ENCODE peak calls at places on chromosomes 3 and 15, in ten cellular contexts. One of them, this sample, is unnamed.

GRCh38 chr15:32747886-32748285 is 30.1 kb downstream of the GREM1 start:
- DNase-seq in CD8-positive, alpha-beta T cell: no peak
- DNase-seq in choroid plexus epithelial cell: no peak
- DNase-seq in uterus: no peak
- DNase-seq in upper lobe of right lung: no peak
- DNase-seq in sigmoid colon: no peak
- DNase-seq in lower lobe of right lung: no peak
- DNase-seq in Peyer's patch: no peak
- DNase-seq in ovary: no peak
- DNase-seq in upper lobe of left lung: no peak
- DNase-seq in this sample: peak; percentile 10

GRCh38 chr3:107824822-107825371 is 265.9 kb downstream of the CD47 start:
- DNase-seq in CD8-positive, alpha-beta T cell: no peak
- DNase-seq in choroid plexus epithelial cell: no peak
- DNase-seq in uterus: no peak
- DNase-seq in upper lobe of right lung: no peak
- DNase-seq in sigmoid colon: no peak
- DNase-seq in lower lobe of right lung: no peak
- DNase-seq in Peyer's patch: no peak
- DNase-seq in ovary: no peak
- DNase-seq in upper lobe of left lung: no peak
- DNase-seq in this sample: no peak

GRCh38 chr15:67792250-67792942 is 32.9 kb upstream of the SKOR1 start:
- DNase-seq in CD8-positive, alpha-beta T cell: no peak
- DNase-seq in choroid plexus epithelial cell: no peak
- DNase-seq in uterus: no peak
- DNase-seq in upper lobe of right lung: no peak
- DNase-seq in sigmoid colon: no peak
- DNase-seq in lower lobe of right lung: no peak
- DNase-seq in Peyer's patch: no peak
- DNase-seq in ovary: no peak
- DNase-seq in upper lobe of left lung: no peak
- DNase-seq in this sample: no peak

GRCh38 chr3:10505050-10505790 is at the start of gene ATP2B2:
- DNase-seq in CD8-positive, alpha-beta T cell: no peak
- DNase-seq in choroid plexus epithelial cell: no peak
- DNase-seq in uterus: no peak
- DNase-seq in upper lobe of right lung: no peak
- DNase-seq in sigmoid colon: no peak
- DNase-seq in lower lobe of right lung: no peak
- DNase-seq in Peyer's patch: no peak
- DNase-seq in ovary: no peak
- DNase-seq in upper lobe of left lung: no peak
- DNase-seq in this sample: no peak

GRCh38 chr3:150324825-150325224 is 83.3 kb upstream of the TSC22D2 start:
- DNase-seq in CD8-positive, alpha-beta T cell: no peak
- DNase-seq in choroid plexus epithelial cell: no peak
- DNase-seq in uterus: no peak
- DNase-seq in upper lobe of right lung: no peak
- DNase-seq in sigmoid colon: no peak
- DNase-seq in lower lobe of right lung: no peak
- DNase-seq in Peyer's patch: no peak
- DNase-seq in ovary: no peak
- DNase-seq in upper lobe of left lung: no peak
- DNase-seq in this sample: no peak

GRCh38 chr3:129040579-129041300 is 19.8 kb upstream of the GP9 start:
- DNase-seq in CD8-positive, alpha-beta T cell: no peak
- DNase-seq in choroid plexus epithelial cell: no peak
- DNase-seq in uterus: no peak
- DNase-seq in upper lobe of right lung: no peak
- DNase-seq in sigmoid colon: peak; percentile 32
- DNase-seq in lower lobe of right lung: no peak
- DNase-seq in Peyer's patch: no peak
- DNase-seq in ovary: no peak
- DNase-seq in upper lobe of left lung: no peak
- DNase-seq in this sample: no peak

GRCh38 chr15:51004103-51004536 is 90.6 kb downstream of the TNFAIP8L3 start:
- DNase-seq in CD8-positive, alpha-beta T cell: no peak
- DNase-seq in choroid plexus epithelial cell: peak; percentile 82
- DNase-seq in uterus: no peak
- DNase-seq in upper lobe of right lung: no peak
- DNase-seq in sigmoid colon: no peak
- DNase-seq in lower lobe of right lung: no peak
- DNase-seq in Peyer's patch: no peak
- DNase-seq in ovary: no peak
- DNase-seq in upper lobe of left lung: no peak
- DNase-seq in this sample: no peak

GRCh38 chr3:157119369-157119951 is 40.5 kb downstream of the CCNL1 start:
- DNase-seq in CD8-positive, alpha-beta T cell: no peak
- DNase-seq in choroid plexus epithelial cell: no peak
- DNase-seq in uterus: no peak
- DNase-seq in upper lobe of right lung: no peak
- DNase-seq in sigmoid colon: no peak
- DNase-seq in lower lobe of right lung: no peak
- DNase-seq in Peyer's patch: no peak
- DNase-seq in ovary: no peak
- DNase-seq in upper lobe of left lung: no peak
- DNase-seq in this sample: no peak

GRCh38 chr15:99631256-99631655 is 65.5 kb downstream of the MEF2A start:
- DNase-seq in CD8-positive, alpha-beta T cell: no peak
- DNase-seq in choroid plexus epithelial cell: no peak
- DNase-seq in uterus: no peak
- DNase-seq in upper lobe of right lung: no peak
- DNase-seq in sigmoid colon: no peak
- DNase-seq in lower lobe of right lung: no peak
- DNase-seq in Peyer's patch: peak; percentile 47
- DNase-seq in ovary: no peak
- DNase-seq in upper lobe of left lung: peak; percentile 42
- DNase-seq in this sample: no peak

GRCh38 chr3:107218864-107219269 is 158.4 kb upstream of the CCDC54 start:
- DNase-seq in CD8-positive, alpha-beta T cell: no peak
- DNase-seq in choroid plexus epithelial cell: peak; percentile 71
- DNase-seq in uterus: no peak
- DNase-seq in upper lobe of right lung: no peak
- DNase-seq in sigmoid colon: no peak
- DNase-seq in lower lobe of right lung: no peak
- DNase-seq in Peyer's patch: no peak
- DNase-seq in ovary: no peak
- DNase-seq in upper lobe of left lung: no peak
- DNase-seq in this sample: no peak

GRCh38 chr15:36617529-36618196 is 38.2 kb downstream of the CDIN1 start:
- DNase-seq in CD8-positive, alpha-beta T cell: no peak
- DNase-seq in choroid plexus epithelial cell: no peak
- DNase-seq in uterus: no peak
- DNase-seq in upper lobe of right lung: no peak
- DNase-seq in sigmoid colon: no peak
- DNase-seq in lower lobe of right lung: no peak
- DNase-seq in Peyer's patch: no peak
- DNase-seq in ovary: no peak
- DNase-seq in upper lobe of left lung: no peak
- DNase-seq in this sample: no peak

DNA sequence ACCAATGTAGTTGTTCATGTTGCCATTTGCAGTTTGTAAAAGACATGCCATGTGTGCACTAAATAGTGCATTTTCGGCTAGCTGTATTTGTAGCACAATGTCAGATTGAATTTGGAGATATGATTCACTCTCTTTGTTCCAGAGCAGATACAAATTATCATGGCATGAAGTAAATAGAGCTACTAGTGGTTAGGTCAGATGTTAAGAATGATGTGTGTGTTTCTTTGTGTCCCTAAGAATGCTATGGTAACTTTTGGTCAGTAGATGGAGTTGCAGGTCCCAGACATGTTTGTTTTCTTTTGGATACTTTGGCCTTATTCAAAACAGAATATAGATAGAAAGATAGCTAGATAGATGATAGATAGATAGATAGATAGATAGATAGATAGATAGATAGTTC is 595.8 kb downstream of the NLGN1 start:
- DNase-seq in CD8-positive, alpha-beta T cell: no peak
- DNase-seq in choroid plexus epithelial cell: peak; percentile 61
- DNase-seq in uterus: no peak
- DNase-seq in upper lobe of right lung: no peak
- DNase-seq in sigmoid colon: no peak
- DNase-seq in lower lobe of right lung: no peak
- DNase-seq in Peyer's patch: no peak
- DNase-seq in ovary: no peak
- DNase-seq in upper lobe of left lung: no peak
- DNase-seq in this sample: peak; percentile 55
- TF ChIP-seq CTCF in CD8-positive, alpha-beta T cell: no peak
- TF ChIP-seq CTCF in choroid plexus epithelial cell: peak; percentile 46
- TF ChIP-seq CTCF in uterus: no peak
- TF ChIP-seq CTCF in upper lobe of right lung: no peak
- TF ChIP-seq CTCF in sigmoid colon: no peak
- TF ChIP-seq CTCF in lower lobe of right lung: no peak
- TF ChIP-seq CTCF in Peyer's patch: no peak
- TF ChIP-seq CTCF in ovary: no peak
- TF ChIP-seq CTCF in upper lobe of left lung: no peak
- TF ChIP-seq CTCF in this sample: peak; percentile 38

DNA sequence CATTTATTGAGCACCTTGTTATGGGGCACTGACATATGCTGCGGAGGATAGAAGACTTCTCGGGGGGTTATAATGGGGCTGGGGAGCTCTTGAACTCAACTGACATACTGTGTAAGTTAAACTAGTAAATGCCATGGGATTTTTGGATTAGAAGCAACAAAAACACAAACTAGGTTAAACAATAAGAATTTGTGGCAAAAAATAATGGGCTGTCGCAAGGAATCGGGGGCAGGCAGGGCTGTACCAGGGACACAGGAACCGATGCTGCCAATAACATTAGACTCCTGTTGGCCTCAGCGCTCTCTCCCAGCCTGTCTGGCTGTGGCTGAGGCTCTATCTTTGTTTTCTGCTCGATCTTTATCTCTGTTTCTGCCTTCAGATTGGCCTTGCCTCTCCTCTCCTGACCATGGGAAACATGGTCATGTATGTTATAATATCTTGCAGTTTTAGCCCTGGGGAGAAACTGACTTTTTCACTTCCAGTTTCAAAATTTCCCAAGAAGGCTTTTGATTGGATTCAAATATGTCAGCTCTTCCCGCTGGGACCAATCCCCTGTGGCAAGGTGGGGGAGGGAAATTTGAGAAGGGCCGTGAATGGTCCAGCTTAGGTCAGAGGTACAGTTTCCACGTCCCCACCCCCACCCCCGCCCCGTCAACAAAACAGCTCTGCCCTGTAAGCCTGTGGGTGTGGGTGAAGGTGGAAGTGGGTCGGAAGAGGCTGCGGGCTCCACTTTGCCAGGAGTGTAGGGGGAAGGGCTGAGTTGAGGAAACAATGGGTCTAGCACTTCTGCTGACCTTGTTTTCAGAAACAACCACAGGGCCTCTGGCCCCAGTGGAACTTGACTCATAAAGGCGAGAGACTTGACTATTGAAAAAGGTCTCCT is 161.0 kb upstream of the TBL1XR1 start:
- DNase-seq in CD8-positive, alpha-beta T cell: peak; percentile 43
- DNase-seq in choroid plexus epithelial cell: peak; percentile 91
- DNase-seq in uterus: peak; percentile 46
- DNase-seq in upper lobe of right lung: peak; percentile 81
- DNase-seq in sigmoid colon: peak; percentile 83
- DNase-seq in lower lobe of right lung: peak; percentile 78
- DNase-seq in Peyer's patch: peak; percentile 77
- DNase-seq in ovary: peak; percentile 50
- DNase-seq in upper lobe of left lung: peak; percentile 89
- DNase-seq in this sample: no peak
- H3K4me3 ChIP-seq in CD8-positive, alpha-beta T cell: no peak overlapping the region
- H3K4me3 ChIP-seq in choroid plexus epithelial cell: peak overlapping the region; percentile 25
- H3K4me3 ChIP-seq in uterus: no peak overlapping the region
- H3K4me3 ChIP-seq in upper lobe of right lung: peak overlapping the region; percentile 53
- H3K4me3 ChIP-seq in sigmoid colon: peak overlapping the region; percentile 0
- H3K4me3 ChIP-seq in lower lobe of right lung: peak overlapping the region; percentile 50
- H3K4me3 ChIP-seq in Peyer's patch: no peak overlapping the region
- H3K4me3 ChIP-seq in ovary: no peak overlapping the region
- H3K4me3 ChIP-seq in upper lobe of left lung: peak overlapping the region; percentile 27
- H3K4me3 ChIP-seq in this sample: no peak overlapping the region

GRCh38 chr3:61853912-61854311 is 292.5 kb downstream of the PTPRG start:
- DNase-seq in CD8-positive, alpha-beta T cell: no peak
- DNase-seq in choroid plexus epithelial cell: peak; percentile 50
- DNase-seq in uterus: no peak
- DNase-seq in upper lobe of right lung: no peak
- DNase-seq in sigmoid colon: no peak
- DNase-seq in lower lobe of right lung: no peak
- DNase-seq in Peyer's patch: no peak
- DNase-seq in ovary: no peak
- DNase-seq in upper lobe of left lung: no peak
- DNase-seq in this sample: peak; percentile 65

GRCh38 chr3:61857297-61857696 is 295.9 kb downstream of the PTPRG start:
- DNase-seq in CD8-positive, alpha-beta T cell: no peak
- DNase-seq in choroid plexus epithelial cell: peak; percentile 27
- DNase-seq in uterus: no peak
- DNase-seq in upper lobe of right lung: no peak
- DNase-seq in sigmoid colon: no peak
- DNase-seq in lower lobe of right lung: no peak
- DNase-seq in Peyer's patch: no peak
- DNase-seq in ovary: no peak
- DNase-seq in upper lobe of left lung: no peak
- DNase-seq in this sample: no peak

GRCh38 chr3:61861410-61861809 is 300.0 kb downstream of the PTPRG start:
- DNase-seq in CD8-positive, alpha-beta T cell: no peak
- DNase-seq in choroid plexus epithelial cell: no peak
- DNase-seq in uterus: no peak
- DNase-seq in upper lobe of right lung: no peak
- DNase-seq in sigmoid colon: no peak
- DNase-seq in lower lobe of right lung: no peak
- DNase-seq in Peyer's patch: no peak
- DNase-seq in ovary: no peak
- DNase-seq in upper lobe of left lung: no peak
- DNase-seq in this sample: no peak

GRCh38 chr3:61855211-61855610 is 293.8 kb downstream of the PTPRG start:
- DNase-seq in CD8-positive, alpha-beta T cell: no peak
- DNase-seq in choroid plexus epithelial cell: peak; percentile 39
- DNase-seq in uterus: no peak
- DNase-seq in upper lobe of right lung: no peak
- DNase-seq in sigmoid colon: no peak
- DNase-seq in lower lobe of right lung: no peak
- DNase-seq in Peyer's patch: no peak
- DNase-seq in ovary: no peak
- DNase-seq in upper lobe of left lung: no peak
- DNase-seq in this sample: no peak

GRCh38 chr3:61858054-61858453 is 296.7 kb downstream of the PTPRG start:
- DNase-seq in CD8-positive, alpha-beta T cell: no peak
- DNase-seq in choroid plexus epithelial cell: peak; percentile 71
- DNase-seq in uterus: no peak
- DNase-seq in upper lobe of right lung: no peak
- DNase-seq in sigmoid colon: no peak
- DNase-seq in lower lobe of right lung: no peak
- DNase-seq in Peyer's patch: no peak
- DNase-seq in ovary: no peak
- DNase-seq in upper lobe of left lung: no peak
- DNase-seq in this sample: peak; percentile 26
- TF ChIP-seq CTCF in CD8-positive, alpha-beta T cell: no peak
- TF ChIP-seq CTCF in choroid plexus epithelial cell: peak; percentile 63
- TF ChIP-seq CTCF in uterus: peak; percentile 46
- TF ChIP-seq CTCF in upper lobe of right lung: peak; percentile 55
- TF ChIP-seq CTCF in sigmoid colon: no peak
- TF ChIP-seq CTCF in lower lobe of right lung: peak; percentile 36
- TF ChIP-seq CTCF in Peyer's patch: no peak
- TF ChIP-seq CTCF in ovary: no peak
- TF ChIP-seq CTCF in upper lobe of left lung: no peak
- TF ChIP-seq CTCF in this sample: peak; percentile 21

DNA sequence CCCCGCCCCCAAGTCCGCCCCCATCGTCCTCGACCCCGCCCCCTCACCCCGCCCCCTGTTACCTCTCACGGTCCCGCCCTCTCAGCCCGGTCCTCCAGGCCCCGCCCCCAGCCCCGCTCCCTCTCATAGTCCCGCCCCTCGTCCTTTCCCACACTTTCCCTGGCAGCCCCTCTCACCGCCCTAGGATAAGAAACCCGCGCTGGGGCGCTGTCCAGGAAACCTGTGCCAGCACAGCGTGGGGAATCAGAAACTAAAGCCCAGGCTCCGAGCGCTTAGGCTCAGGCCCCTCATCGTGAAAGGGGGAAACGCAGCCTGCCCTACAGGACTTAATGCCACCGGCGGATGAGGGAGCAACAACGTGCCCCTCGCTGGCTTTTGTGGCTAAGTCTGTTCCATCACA is 20.9 kb downstream of the TRPM1 start:
- DNase-seq in CD8-positive, alpha-beta T cell: peak; percentile 3
- DNase-seq in choroid plexus epithelial cell: peak; percentile 25
- DNase-seq in uterus: peak; percentile 25
- DNase-seq in upper lobe of right lung: peak; percentile 85
- DNase-seq in sigmoid colon: peak; percentile 73
- DNase-seq in lower lobe of right lung: peak; percentile 79
- DNase-seq in Peyer's patch: peak; percentile 69
- DNase-seq in ovary: peak; percentile 59
- DNase-seq in upper lobe of left lung: peak; percentile 68
- DNase-seq in this sample: no peak
- H3K4me3 ChIP-seq in CD8-positive, alpha-beta T cell: no peak overlapping the region
- H3K4me3 ChIP-seq in choroid plexus epithelial cell: peak overlapping the region; percentile 12
- H3K4me3 ChIP-seq in uterus: no peak overlapping the region
- H3K4me3 ChIP-seq in upper lobe of right lung: peak overlapping the region; percentile 23
- H3K4me3 ChIP-seq in sigmoid colon: peak overlapping the region; percentile 14
- H3K4me3 ChIP-seq in lower lobe of right lung: peak overlapping the region; percentile 44
- H3K4me3 ChIP-seq in Peyer's patch: peak overlapping the region; percentile 6
- H3K4me3 ChIP-seq in ovary: no peak overlapping the region
- H3K4me3 ChIP-seq in upper lobe of left lung: peak overlapping the region; percentile 25
- H3K4me3 ChIP-seq in this sample: no peak overlapping the region

This sample was measured in HFF-Myc.